ENCODE peak calls at places on chromosomes 7 and 10, in ten cellular contexts. J, S, G, C, Q, F, B, Z, H and L are unnamed samples.

GRCh38 chr7:107387077-107387476 is 82.8 kb upstream of the GPR22 start:
- DNase-seq in J (peak; percentile 36), S (no peak), G (no peak), C (no peak), Q (peak; percentile 21), F (no peak), B (no peak), Z (no peak), H (peak; percentile 66), L (no peak)

GRCh38 chr10:132021046-132021445 is 39.3 kb upstream of the BNIP3 start:
- DNase-seq in J (no peak), S (no peak), G (no peak), C (no peak), Q (no peak), F (no peak), B (no peak), Z (no peak), H (no peak), L (no peak)

GRCh38 chr7:147510913-147511312 is 1079.7 kb upstream of the C7orf33 start:
- DNase-seq in J (no peak), S (no peak), G (no peak), C (no peak), Q (no peak), F (no peak), B (no peak), Z (no peak), H (no peak), L (no peak)

GRCh38 chr10:24622781-24623301 is 100.8 kb downstream of the ARHGAP21 start:
- DNase-seq in J (no peak), S (no peak), G (no peak), C (no peak), Q (no peak), F (no peak), B (no peak), Z (peak; percentile 86), H (no peak), L (no peak)

GRCh38 chr7:55469271-55469681 is 103.0 kb downstream of the VOPP1 start:
- DNase-seq in J (no peak), S (no peak), G (no peak), C (no peak), Q (no peak), F (no peak), B (no peak), Z (peak; percentile 85), H (no peak), L (no peak)

GRCh38 chr10:127524869-127525268 is 24.2 kb upstream of the NPS start:
- DNase-seq in J (no peak), S (no peak), G (no peak), C (peak; percentile 49), Q (no peak), F (no peak), B (no peak), Z (no peak), H (no peak), L (no peak)

GRCh38 chr7:130273081-130273699 is 6.5 kb downstream of the CPA2 start:
- DNase-seq in J (no peak), S (no peak), G (no peak), C (peak; percentile 76), Q (no peak), F (no peak), B (no peak), Z (peak; percentile 39), H (peak; percentile 87), L (no peak)

GRCh38 chr7:19107392-19108147 is 9.9 kb downstream of the TWIST1 start:
- DNase-seq in J (no peak), S (no peak), G (no peak), C (peak; percentile 23), Q (no peak), F (no peak), B (no peak), Z (no peak), H (peak; percentile 51), L (no peak)

GRCh38 chr7:158616050-158616449 is 28.4 kb upstream of the PTPRN2 start:
- DNase-seq in J (no peak), S (no peak), G (no peak), C (no peak), Q (no peak), F (no peak), B (no peak), Z (no peak), H (no peak), L (no peak)

GRCh38 chr10:86253171-86254072 is 113.2 kb downstream of the GRID1 start:
- DNase-seq in J (no peak), S (no peak), G (no peak), C (no peak), Q (no peak), F (no peak), B (no peak), Z (no peak), H (peak; percentile 18), L (no peak)

GRCh38 chr7:121473645-121474300 is 77.7 kb upstream of the FAM3C start:
- DNase-seq in J (no peak), S (no peak), G (no peak), C (no peak), Q (no peak), F (no peak), B (no peak), Z (no peak), H (no peak), L (no peak)

GRCh38 chr7:158588085-158588877 is 658 bp upstream of the PTPRN2 start:
- DNase-seq in J (no peak), S (no peak), G (no peak), C (no peak), Q (no peak), F (no peak), B (no peak), Z (no peak), H (peak; percentile 32), L (no peak)

GRCh38 chr10:13993169-13993568 is 337.6 kb downstream of the FRMD4A start:
- DNase-seq in J (no peak), S (no peak), G (no peak), C (no peak), Q (no peak), F (no peak), B (no peak), Z (no peak), H (peak; percentile 28), L (no peak)

GRCh38 chr10:64075604-64076003 is 554.4 kb downstream of the REEP3 start:
- DNase-seq in J (no peak), S (no peak), G (no peak), C (no peak), Q (no peak), F (no peak), B (no peak), Z (no peak), H (no peak), L (no peak)

GRCh38 chr7:24755541-24756416 is 1.5 kb downstream of the GSDME start:
- DNase-seq in J (no peak), S (no peak), G (no peak), C (peak; percentile 95), Q (no peak), F (no peak), B (no peak), Z (no peak), H (peak; percentile 60), L (peak; percentile 78)

GRCh38 chr10:121375201-121375600 is 223.0 kb downstream of the FGFR2 start:
- DNase-seq in J (no peak), S (no peak), G (no peak), C (no peak), Q (no peak), F (no peak), B (no peak), Z (no peak), H (no peak), L (no peak)

GRCh38 chr7:121271916-121272315 is 56.9 kb upstream of the WNT16 start:
- DNase-seq in J (no peak), S (no peak), G (no peak), C (no peak), Q (no peak), F (no peak), B (no peak), Z (no peak), H (no peak), L (no peak)

GRCh38 chr7:1521454-1521853 is 9.0 kb upstream of the MAFK start:
- DNase-seq in J (no peak), S (no peak), G (no peak), C (no peak), Q (no peak), F (no peak), B (no peak), Z (no peak), H (no peak), L (no peak)

GRCh38 chr10:12418725-12419278 is 69.5 kb downstream of the CAMK1D start:
- DNase-seq in J (no peak), S (no peak), G (no peak), C (peak; percentile 8), Q (no peak), F (no peak), B (no peak), Z (no peak), H (no peak), L (no peak)

GRCh38 chr7:105838273-105839141 is 37.9 kb downstream of the ATXN7L1 start:
- DNase-seq in J (no peak), S (peak; percentile 31), G (no peak), C (peak; percentile 22), Q (no peak), F (no peak), B (no peak), Z (no peak), H (no peak), L (no peak)

GRCh38 chr10:87767253-87767652 is 50.8 kb downstream of the ATAD1 start:
- DNase-seq in J (no peak), S (no peak), G (no peak), C (no peak), Q (peak; percentile 54), F (no peak), B (no peak), Z (no peak), H (no peak), L (no peak)

GRCh38 chr7:51521054-51521453 is 204.4 kb upstream of the COBL start:
- DNase-seq in J (no peak), S (no peak), G (no peak), C (no peak), Q (no peak), F (no peak), B (no peak), Z (no peak), H (no peak), L (no peak)

GRCh38 chr7:1555813-1556540 is at the start of gene TMEM184A:
- DNase-seq in J (no peak), S (peak; percentile 96), G (no peak), C (peak; percentile 86), Q (no peak), F (no peak), B (peak; percentile 10), Z (peak; percentile 50), H (peak; percentile 89), L (no peak)

GRCh38 chr7:131359136-131359776 is 31.6 kb downstream of the MKLN1 start:
- DNase-seq in J (no peak), S (no peak), G (no peak), C (no peak), Q (no peak), F (no peak), B (no peak), Z (no peak), H (no peak), L (no peak)

GRCh38 chr7:102917436-102918353 is 4.9 kb downstream of the LRRC17 start:
- DNase-seq in J (no peak), S (no peak), G (no peak), C (no peak), Q (no peak), F (no peak), B (no peak), Z (no peak), H (no peak), L (no peak)

GRCh38 chr10:86725980-86726976 is 30.1 kb upstream of the BMPR1A start:
- DNase-seq in J (no peak), S (no peak), G (no peak), C (no peak), Q (no peak), F (no peak), B (no peak), Z (no peak), H (no peak), L (no peak)

GRCh38 chr7:131629203-131629871 is 72.9 kb upstream of the PODXL start:
- DNase-seq in J (peak; percentile 74), S (no peak), G (no peak), C (peak; percentile 70), Q (no peak), F (no peak), B (no peak), Z (no peak), H (no peak), L (no peak)